ENCODE peak calls at places on chromosomes 5 and 9, in ten cellular contexts. Y is H1, P is right lobe of liver, V is transverse colon, R is gastrocnemius medialis, E is uterus, Z is HCT116, F is tibial nerve, B is IMR-90, I is adrenal gland. O is an unnamed sample.

GRCh38 chr5:58958701-58959100 is 375.8 kb downstream of the RAB3C start:
- DNase-seq in F (no peak), Y (no peak), V (no peak), Z (no peak), R (no peak), B (no peak), P (no peak), I (no peak), E (no peak), O (no peak)

GRCh38 chr9:70257991-70258691 is 637 bp upstream of the SMC5 start:
- DNase-seq in B (peak), E (peak), R (no peak), Z (peak), F (peak), V (peak), P (peak), Y (no peak), I (peak), O (no peak)

GRCh38 chr5:135398855-135399837 is at the start of gene MACROH2A1:
- DNase-seq in Y (no peak), I (peak), R (peak), P (peak), B (peak), F (peak), Z (peak), V (peak), E (peak), O (peak)

GRCh38 chr5:143064207-143064606 is 294.0 kb downstream of the ARHGAP26 start:
- DNase-seq in B (peak), E (no peak), P (no peak), I (no peak), R (no peak), F (no peak), Z (no peak), Y (no peak), V (no peak), O (no peak)

GRCh38 chr5:154163327-154163997 is 27.1 kb upstream of the GALNT10 start:
- DNase-seq in Z (no peak), P (no peak), R (no peak), E (no peak), F (no peak), V (no peak), B (no peak), Y (no peak), I (no peak), O (no peak)

GRCh38 chr5:10366310-10367297 is 13.1 kb downstream of the MARCHF6 start:
- DNase-seq in P (no peak), B (peak), V (peak), I (peak), E (no peak), Y (no peak), F (no peak), Z (no peak), R (no peak), O (no peak)

GRCh38 chr5:90632799-90633198 is 74.2 kb downstream of the ADGRV1 start:
- DNase-seq in B (no peak), Z (no peak), F (no peak), E (no peak), V (no peak), Y (no peak), P (no peak), R (no peak), I (no peak), O (no peak)

GRCh38 chr5:90529234-90529938 is at the start of gene LYSMD3:
- DNase-seq in V (peak), B (peak), P (peak), R (peak), F (peak), Y (peak), Z (peak), E (peak), I (peak), O (peak)

GRCh38 chr9:117178596-117179111 is 236.2 kb downstream of the ASTN2 start:
- DNase-seq in B (peak), F (no peak), E (no peak), Z (no peak), I (no peak), V (no peak), R (no peak), Y (no peak), P (no peak), O (no peak)

GRCh38 chr5:173089581-173089980 is 33.4 kb downstream of the CREBRF start:
- DNase-seq in R (no peak), F (no peak), V (no peak), Z (no peak), I (no peak), P (no peak), B (no peak), E (no peak), Y (no peak), O (no peak)

GRCh38 chr5:120151825-120152224 is 312.3 kb upstream of the PRR16 start:
- DNase-seq in B (no peak), Z (no peak), P (no peak), V (no peak), E (no peak), Y (no peak), R (no peak), I (no peak), F (no peak), O (no peak)

GRCh38 chr5:69048233-69048632 is 45.6 kb upstream of the SLC30A5 start:
- DNase-seq in R (no peak), P (no peak), I (no peak), V (no peak), Z (no peak), F (no peak), Y (no peak), B (no peak), E (no peak), O (no peak)

GRCh38 chr9:125142560-125143376 is 560 bp downstream of the SCAI start:
- DNase-seq in F (no peak), E (peak), V (peak), R (no peak), B (no peak), Z (no peak), Y (no peak), I (no peak), P (peak), O (no peak)

GRCh38 chr9:84669293-84670105 is at the start of gene NTRK2:
- DNase-seq in F (peak), I (no peak), R (no peak), Z (no peak), E (no peak), P (no peak), V (no peak), B (peak), Y (no peak), O (peak)

GRCh38 chr5:40442346-40442745 is 237.4 kb upstream of the PTGER4 start:
- DNase-seq in I (no peak), V (no peak), Z (no peak), E (no peak), P (no peak), R (no peak), Y (no peak), B (peak), F (no peak), O (no peak)

GRCh38 chr5:55154893-55155292 is 5.1 kb upstream of the GPX8 start:
- DNase-seq in F (no peak), R (no peak), Y (no peak), P (no peak), E (no peak), Z (no peak), B (peak), I (no peak), V (no peak), O (no peak)

GRCh38 chr9:73149371-73150067 is 2.1 kb upstream of the ANXA1 start:
- DNase-seq in R (no peak), B (peak), E (no peak), V (no peak), Z (peak), I (no peak), Y (no peak), P (no peak), F (no peak), O (no peak)

GRCh38 chr5:99900302-99900811 is 634.8 kb upstream of the FAM174A start:
- DNase-seq in V (no peak), B (no peak), R (no peak), I (peak), Y (no peak), E (no peak), P (no peak), Z (peak), F (no peak), O (no peak)

GRCh38 chr5:94266170-94266569 is 352.2 kb downstream of the KIAA0825 start:
- DNase-seq in I (no peak), Y (no peak), E (no peak), R (no peak), B (no peak), F (no peak), V (no peak), Z (no peak), P (no peak), O (no peak)

GRCh38 chr5:132250547-132250946 is 6.9 kb upstream of the PDLIM4 start:
- DNase-seq in R (no peak), Z (no peak), P (no peak), B (no peak), E (no peak), V (no peak), I (no peak), F (no peak), Y (no peak), O (peak)

GRCh38 chr5:10352404-10353240 is 873 bp upstream of the MARCHF6 start:
- DNase-seq in Y (no peak), P (no peak), V (no peak), Z (no peak), I (no peak), R (no peak), F (no peak), E (no peak), B (peak), O (no peak)

GRCh38 chr5:73365301-73365853 is 83.2 kb downstream of the FOXD1 start:
- DNase-seq in V (no peak), P (no peak), E (no peak), Y (no peak), I (no peak), F (no peak), R (no peak), B (peak), Z (peak), O (no peak)

GRCh38 chr5:113336975-113337374 is 97.8 kb downstream of the TSSK1B start:
- DNase-seq in R (no peak), V (no peak), Y (peak), P (no peak), B (peak), F (peak), I (peak), E (peak), Z (peak), O (peak)

GRCh38 chr9:123132696-123133095 is 99.2 kb downstream of the GPR21 start:
- DNase-seq in I (no peak), Z (no peak), Y (no peak), P (no peak), B (no peak), E (no peak), V (no peak), R (no peak), F (no peak), O (no peak)

GRCh38 chr9:117273612-117274011 is 141.2 kb downstream of the ASTN2 start:
- DNase-seq in Y (no peak), Z (no peak), I (no peak), B (no peak), P (no peak), F (no peak), R (no peak), E (no peak), V (no peak), O (no peak)

GRCh38 chr5:34509392-34509791 is 146.7 kb upstream of the RAI14 start:
- DNase-seq in I (no peak), F (no peak), Z (no peak), E (no peak), V (no peak), Y (no peak), R (no peak), P (no peak), B (no peak), O (no peak)

GRCh38 chr5:135505973-135506372 is 29.8 kb downstream of the NEUROG1 start:
- DNase-seq in Z (no peak), R (no peak), P (no peak), B (peak), Y (no peak), E (no peak), V (no peak), F (no peak), I (no peak), O (no peak)

GRCh38 chr5:111043712-111044506 is 27.6 kb upstream of the TSLP start:
- DNase-seq in I (no peak), V (no peak), Z (no peak), E (no peak), Y (no peak), F (no peak), R (no peak), B (peak), P (no peak), O (no peak)

GRCh38 chr5:130836729-130837660 is 328.1 kb downstream of the HINT1 start:
- DNase-seq in P (no peak), V (no peak), F (no peak), Y (no peak), B (no peak), E (no peak), Z (no peak), I (no peak), R (no peak), O (no peak)
- H3K4me3 ChIP-seq in P (peak), V (peak), F (peak), Y (no peak), B (no peak), E (no peak), Z (no peak), I (peak), R (peak), O (no peak)

GRCh38 chr9:99253772-99254431 is 31.8 kb downstream of the SEC61B start:
- DNase-seq in E (no peak), V (peak), I (no peak), B (no peak), R (peak), Z (no peak), Y (no peak), F (no peak), P (no peak), O (no peak)
- TF ChIP-seq CTCF in E (no peak), V (no peak), I (no peak), B (no peak), R (no peak), Z (no peak), Y (peak), F (no peak), P (no peak), O (no peak)

GRCh38 chr5:138212828-138213160 is 329 bp downstream of the CDC23 start:
- DNase-seq in I (no peak), F (peak), R (peak), Z (no peak), E (no peak), V (peak), B (peak), P (no peak), Y (no peak), O (peak)

GRCh38 chr5:138210985-138211384 is 2.1 kb downstream of the CDC23 start:
- DNase-seq in F (no peak), I (no peak), E (no peak), Z (no peak), V (no peak), B (no peak), R (no peak), P (no peak), Y (no peak), O (no peak)

GRCh38 chr5:138216799-138217198 is 3.7 kb upstream of the CDC23 start:
- DNase-seq in Y (no peak), R (no peak), E (no peak), V (no peak), P (no peak), B (no peak), Z (no peak), I (no peak), F (no peak), O (no peak)

DNA sequence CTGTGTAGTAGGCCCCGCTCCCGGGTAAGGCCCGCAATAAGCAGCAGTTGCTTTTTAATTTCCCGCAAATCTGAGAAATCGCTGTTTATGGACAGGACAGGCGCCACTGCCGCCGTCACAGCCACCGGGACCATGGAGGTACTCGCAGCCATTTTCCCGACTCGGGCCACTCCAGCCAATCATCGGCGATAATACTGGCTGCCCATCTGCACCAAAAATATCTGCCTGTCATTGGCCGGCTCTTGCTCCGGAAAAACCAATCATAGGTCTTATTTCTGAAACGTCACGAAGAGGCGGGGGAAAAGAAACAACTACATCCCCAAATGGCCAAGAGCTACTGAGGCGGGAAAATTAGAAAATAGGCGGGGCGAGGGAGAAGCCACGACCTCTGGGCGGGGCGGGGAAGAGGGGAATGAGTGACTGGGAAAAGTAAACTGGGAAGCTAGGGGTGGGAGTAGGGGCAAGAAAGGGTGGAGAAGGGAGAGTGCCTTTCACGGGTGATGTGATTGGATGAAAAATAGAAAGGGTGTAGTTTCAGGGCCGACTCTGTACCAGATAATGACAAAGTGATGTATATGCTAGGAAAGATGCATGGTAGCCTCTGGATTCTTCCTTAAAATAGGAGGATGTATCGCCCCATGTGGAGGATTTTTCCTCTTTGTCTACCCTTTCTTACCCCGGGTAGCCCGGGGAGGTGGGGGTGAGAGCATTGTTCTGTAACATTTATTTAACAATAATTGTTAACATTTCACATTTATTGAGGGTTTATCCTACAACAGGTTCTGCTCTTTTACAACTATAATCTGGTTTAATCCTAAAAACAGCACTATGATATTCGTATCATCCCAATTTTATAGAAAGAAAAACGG is at the start of gene CDC23:
- DNase-seq in Y (peak), I (peak), E (peak), R (peak), F (peak), P (peak), V (peak), Z (peak), B (peak), O (peak)
- TF ChIP-seq POLR2A in Y (peak), I (no peak), E (peak), R (peak), F (no peak), P (peak), V (peak), Z (peak), B (peak), O (no peak)

GRCh38 chr9:93064392-93065124 is 6.1 kb downstream of the SUSD3 start:
- DNase-seq in P (no peak), Z (no peak), I (no peak), E (no peak), B (no peak), F (no peak), V (peak), R (peak), Y (no peak), O (no peak)
- H3K4me3 ChIP-seq in P (no peak), Z (no peak), I (no peak), E (no peak), B (no peak), F (no peak), V (no peak), R (no peak), Y (no peak), O (no peak)

GRCh38 chr5:169287529-169287928 is 13.4 kb downstream of the SLIT3 start:
- DNase-seq in F (no peak), R (no peak), B (no peak), Y (no peak), V (no peak), P (no peak), E (no peak), I (no peak), Z (no peak), O (no peak)

GRCh38 chr5:169291877-169292276 is 9.1 kb downstream of the SLIT3 start:
- DNase-seq in I (no peak), B (no peak), Y (no peak), Z (no peak), V (no peak), E (no peak), R (no peak), F (no peak), P (no peak), O (peak)

GRCh38 chr5:169288066-169288753 is 12.7 kb downstream of the SLIT3 start:
- DNase-seq in Z (no peak), V (no peak), F (no peak), Y (no peak), R (no peak), E (no peak), B (no peak), I (no peak), P (no peak), O (no peak)

GRCh38 chr5:169290895-169291294 is 10.0 kb downstream of the SLIT3 start:
- DNase-seq in Z (no peak), V (no peak), Y (no peak), P (no peak), I (no peak), F (no peak), B (no peak), R (no peak), E (no peak), O (no peak)

GRCh38 chr5:169289520-169289919 is 11.4 kb downstream of the SLIT3 start:
- DNase-seq in R (no peak), F (no peak), I (no peak), Y (no peak), B (no peak), P (no peak), Z (no peak), E (no peak), V (no peak), O (no peak)
- TF ChIP-seq CTCF in R (no peak), F (no peak), I (no peak), Y (peak), B (no peak), P (no peak), Z (no peak), E (no peak), V (no peak), O (no peak)

DNA sequence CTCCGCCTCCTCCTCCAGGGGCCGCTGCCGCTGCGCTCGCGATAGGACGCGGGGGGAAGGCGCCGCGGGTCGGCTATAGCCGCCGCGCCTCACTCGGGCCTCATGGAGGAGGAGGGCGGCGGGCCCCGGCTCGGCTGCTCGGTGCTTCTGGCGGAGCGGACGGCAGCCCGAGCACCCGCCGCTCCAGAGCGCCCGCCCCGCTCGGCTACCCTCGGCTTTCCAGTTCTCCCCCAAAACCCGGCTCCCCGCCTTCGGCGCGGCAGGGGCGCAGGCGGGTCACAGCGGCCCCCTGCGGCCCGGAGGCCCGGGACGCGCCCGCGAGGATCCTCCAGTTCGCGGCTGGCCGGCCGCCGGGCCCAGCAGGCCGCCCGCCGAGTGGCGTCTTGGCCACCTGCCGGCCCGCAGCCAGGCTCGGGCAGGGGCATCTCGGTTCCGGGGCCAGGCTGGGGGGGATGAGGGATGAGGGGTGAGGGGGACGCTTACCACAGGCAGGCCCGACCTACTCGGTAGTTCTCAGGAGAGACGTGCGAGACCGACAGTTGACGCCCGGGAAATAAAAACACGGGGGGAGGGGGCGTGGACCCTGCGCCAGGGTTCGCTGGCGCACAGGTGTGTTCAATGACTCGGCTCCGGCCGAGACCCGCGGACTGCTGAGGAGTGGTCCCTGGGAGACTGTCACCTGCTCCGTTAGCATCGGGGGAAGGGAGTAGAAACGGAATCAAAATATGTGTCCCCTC is at the start of gene PAIP1:
- DNase-seq in Y (no peak), F (peak), V (peak), B (peak), I (peak), P (peak), Z (peak), R (peak), E (peak), O (peak)
- TF ChIP-seq POLR2A in Y (peak), F (no peak), V (peak), B (peak), I (peak), P (peak), Z (no peak), R (peak), E (peak), O (no peak)

O was measured in lower leg skin.